ENCODE peak calls at places on chromosomes 7 and 10, in four cellular contexts. S is lung, B is lower lobe of right lung, U is psoas muscle. N is an unnamed sample.

GRCh38 chr10:98074315-98074911 is 44.0 kb upstream of the CRTAC1 start:
- DNase-seq in S (no peak), B (no peak), U (no peak), N (peak; percentile 2)

GRCh38 chr7:157411580-157411979 is 74.8 kb downstream of the DNAJB6 start:
- DNase-seq in S (no peak), B (peak; percentile 41), U (peak; percentile 44), N (no peak)

GRCh38 chr7:74083928-74084721 is 521 bp downstream of the LIMK1 start:
- DNase-seq in S (no peak), B (peak; percentile 64), U (peak; percentile 61), N (peak; percentile 65)

GRCh38 chr7:132076301-132077049 is 499.8 kb downstream of the PLXNA4 start:
- DNase-seq in S (no peak), B (no peak), U (no peak), N (no peak)

GRCh38 chr7:120583835-120584586 is 273.9 kb downstream of the TSPAN12 start:
- DNase-seq in S (no peak), B (no peak), U (no peak), N (peak; percentile 94)

GRCh38 chr7:67105382-67105781 is 108.7 kb downstream of the TYW1 start:
- DNase-seq in S (no peak), B (no peak), U (no peak), N (no peak)

GRCh38 chr7:128774921-128775320 is 673 bp downstream of the OPN1SW start:
- DNase-seq in S (no peak), B (no peak), U (no peak), N (no peak)

GRCh38 chr10:17793823-17794759 is 15.1 kb upstream of the MRC1 start:
- DNase-seq in S (no peak), B (no peak), U (no peak), N (no peak)

GRCh38 chr7:77242068-77242467 is 42.4 kb upstream of the FGL2 start:
- DNase-seq in S (no peak), B (no peak), U (no peak), N (no peak)

GRCh38 chr7:21507627-21508343 is 35.1 kb upstream of the DNAH11 start:
- DNase-seq in S (peak; percentile 43), B (no peak), U (no peak), N (peak; percentile 32)

GRCh38 chr7:55130554-55131198 is 111.9 kb downstream of the EGFR start:
- DNase-seq in S (no peak), B (no peak), U (peak; percentile 79), N (peak; percentile 95)

GRCh38 chr10:29600067-29600466 is 34.7 kb downstream of the SVIL start:
- DNase-seq in S (no peak), B (no peak), U (no peak), N (peak; percentile 93)

GRCh38 chr10:69093933-69094332 is 6.0 kb downstream of the SRGN start:
- DNase-seq in S (no peak), B (no peak), U (no peak), N (peak; percentile 28)

GRCh38 chr10:6204341-6205191 is 1.8 kb downstream of the PFKFB3 start:
- DNase-seq in S (peak; percentile 69), B (peak; percentile 80), U (peak; percentile 93), N (peak; percentile 73)

GRCh38 chr7:55254596-55255500 is 110.3 kb upstream of the LANCL2 start:
- DNase-seq in S (peak; percentile 84), B (peak; percentile 86), U (peak; percentile 92), N (peak; percentile 75)

GRCh38 chr7:29639887-29640600 is 76.4 kb downstream of the PRR15 start:
- DNase-seq in S (no peak), B (no peak), U (no peak), N (peak; percentile 22)

GRCh38 chr7:93719546-93719945 is 145.0 kb upstream of the CALCR start:
- DNase-seq in S (no peak), B (no peak), U (no peak), N (peak; percentile 93)

GRCh38 chr7:44134943-44135628 is 6.0 kb downstream of the MYL7 start:
- DNase-seq in S (no peak), B (no peak), U (peak; percentile 11), N (no peak)

GRCh38 chr7:93592588-93593266 is 18.2 kb upstream of the CALCR start:
- DNase-seq in S (no peak), B (no peak), U (no peak), N (no peak)